ENCODE peak calls at places on chromosomes 4 and X, in nine cellular contexts. S is WERI-Rb-1, W is T-helper 9 cell, C is progenitor cell of endocrine pancreas, F is neural progenitor cell, A is T-cell, D is RWPE1, T is GM04504, V is ovary. N is an unnamed sample.

GRCh38 chrX:21781525-21781924 is 23.6 kb upstream of the SMPX start:
- DNase-seq in A (no peak), C (no peak), S (no peak), W (no peak), F (no peak), T (no peak), V (no peak), D (no peak), N (no peak)

GRCh38 chr4:79272761-79273160 is 53.1 kb downstream of the NAA11 start:
- DNase-seq in V (no peak), C (no peak), F (no peak), T (no peak), W (no peak), S (no peak), D (no peak), A (no peak), N (no peak)

GRCh38 chr4:5619913-5620625 is 88.3 kb downstream of the EVC2 start:
- DNase-seq in F (no peak), T (no peak), V (no peak), C (no peak), D (no peak), A (no peak), W (no peak), S (no peak), N (no peak)

GRCh38 chrX:75278991-75279390 is 5.1 kb downstream of the UPRT start:
- DNase-seq in F (no peak), V (no peak), T (no peak), D (no peak), W (no peak), C (no peak), A (no peak), S (no peak), N (no peak)

GRCh38 chr4:160136021-160136420 is 1033.1 kb downstream of the RAPGEF2 start:
- DNase-seq in V (no peak), S (no peak), D (no peak), T (no peak), W (no peak), A (no peak), C (no peak), F (no peak), N (no peak)

GRCh38 chr4:148216866-148217814 is 225.1 kb downstream of the NR3C2 start:
- DNase-seq in T (no peak), A (no peak), S (no peak), F (no peak), W (no peak), D (no peak), C (no peak), V (no peak), N (no peak)

GRCh38 chr4:122912810-122913575 is 9.4 kb downstream of the NUDT6 start:
- DNase-seq in C (no peak), W (no peak), F (no peak), A (no peak), T (no peak), D (no peak), V (no peak), S (no peak), N (no peak)

GRCh38 chrX:154008521-154008920 is 11.2 kb downstream of the IRAK1 start:
- DNase-seq in F (no peak), T (no peak), C (no peak), W (no peak), S (no peak), D (no peak), A (no peak), V (no peak), N (no peak)

GRCh38 chr4:7073526-7074390 is 5.9 kb upstream of the GRPEL1 start:
- DNase-seq in T (peak), D (peak), S (peak), V (peak), A (no peak), W (no peak), C (no peak), F (peak), N (peak)

GRCh38 chr4:51870441-51871188 is 27.7 kb downstream of the DCUN1D4 start:
- DNase-seq in C (no peak), W (no peak), V (no peak), T (no peak), A (no peak), F (no peak), S (no peak), D (no peak), N (no peak)

GRCh38 chrX:20515841-20516461 is 249.2 kb upstream of the RPS6KA3 start:
- DNase-seq in A (no peak), V (no peak), W (no peak), C (no peak), T (peak), S (no peak), F (no peak), D (peak), N (no peak)

GRCh38 chr4:6380746-6381411 is 91.5 kb downstream of the PPP2R2C start:
- DNase-seq in F (no peak), T (no peak), S (no peak), W (no peak), A (no peak), D (no peak), C (no peak), V (no peak), N (no peak)

GRCh38 chrX:99271641-99272040 is 1138.4 kb downstream of the PCDH19 start:
- DNase-seq in S (peak), W (no peak), A (no peak), V (no peak), T (no peak), F (no peak), D (no peak), C (no peak), N (no peak)

GRCh38 chrX:119685225-119686066 is 7.5 kb downstream of the SEPTIN6 start:
- DNase-seq in S (no peak), T (no peak), W (no peak), F (no peak), A (no peak), C (no peak), V (no peak), D (no peak), N (peak)

GRCh38 chr4:185275501-185275900 is 66.1 kb downstream of the SNX25 start:
- DNase-seq in S (no peak), D (no peak), T (no peak), W (no peak), A (no peak), F (no peak), C (no peak), V (no peak), N (no peak)

GRCh38 chr4:83855044-83855443 is 319.1 kb downstream of the GPAT3 start:
- DNase-seq in W (no peak), F (no peak), C (no peak), A (no peak), T (peak), S (no peak), D (peak), V (no peak), N (no peak)

GRCh38 chrX:19751068-19751467 is 136.3 kb downstream of the SH3KBP1 start:
- DNase-seq in C (no peak), A (no peak), S (no peak), W (no peak), V (no peak), D (no peak), F (peak), T (no peak), N (no peak)

GRCh38 chr4:40255722-40256281 is 59.0 kb downstream of the RHOH start:
- DNase-seq in V (no peak), S (no peak), W (no peak), T (peak), F (no peak), D (peak), C (no peak), A (no peak), N (no peak)

GRCh38 chr4:140764785-140765392 is 8.7 kb upstream of the TBC1D9 start:
- DNase-seq in V (no peak), D (no peak), A (no peak), S (no peak), C (no peak), F (peak), W (no peak), T (no peak), N (no peak)

GRCh38 chr4:8289956-8290700 is 20.6 kb downstream of the HTRA3 start:
- DNase-seq in F (no peak), V (peak), A (no peak), S (no peak), W (no peak), C (no peak), D (no peak), T (no peak), N (no peak)

GRCh38 chr4:3013839-3014350 is 50.5 kb downstream of the GRK4 start:
- DNase-seq in A (no peak), D (no peak), F (no peak), S (no peak), W (no peak), V (no peak), C (no peak), T (no peak), N (no peak)

N was measured in Peyer's patch.